ENCODE peak calls at places on chromosomes 7 and 10, in five cellular contexts. F, P, T, Q and J are unnamed samples.

GRCh38 chr7:150811-151221 is 41.6 kb upstream of the FAM20C start:
- DNase-seq in F (no peak), P (no peak), T (no peak), Q (peak), J (no peak)

GRCh38 chr7:156117542-156118245 is 305.4 kb upstream of the SHH start:
- DNase-seq in F (no peak), P (no peak), T (no peak), Q (no peak), J (no peak)

GRCh38 chr10:85510682-85511081 is 855.9 kb downstream of the GRID1 start:
- DNase-seq in F (no peak), P (no peak), T (no peak), Q (no peak), J (no peak)

GRCh38 chr7:24829787-24830186 is 72.5 kb upstream of the GSDME start:
- DNase-seq in F (no peak), P (no peak), T (no peak), Q (no peak), J (peak)

GRCh38 chr7:43096875-43097274 is 15.6 kb upstream of the HECW1 start:
- DNase-seq in F (no peak), P (no peak), T (no peak), Q (no peak), J (no peak)

GRCh38 chr10:78507761-78508160 is 474.1 kb downstream of the RPS24 start:
- DNase-seq in F (no peak), P (peak), T (no peak), Q (no peak), J (no peak)

GRCh38 chr7:83579740-83580139 is 69.2 kb downstream of the SEMA3E start:
- DNase-seq in F (no peak), P (no peak), T (no peak), Q (no peak), J (peak)

GRCh38 chr10:45071043-45071813 is 70.5 kb downstream of the ZNF22 start:
- DNase-seq in F (no peak), P (no peak), T (no peak), Q (no peak), J (no peak)

GRCh38 chr7:142567201-142567600 is 182.1 kb upstream of the PRSS1 start:
- DNase-seq in F (no peak), P (no peak), T (no peak), Q (no peak), J (no peak)